ENCODE peak calls at places on chromosomes 13 and 19, in nine cellular contexts. Z is iris pigment epithelial cell; Q is effector memory CD4-positive, alpha-beta T cell; V is head of caudate nucleus; T is activated T-cell treated with anti-CD3 and anti-CD28 coated beads for 1 hour; U is GM12865; N is H54; F is RWPE2; X is stimulated activated CD4-positive, alpha-beta T cell treated with anti-CD3 and anti-CD28 coated beads, Interleukin-1b, Interleukin-23, amount 100 ng/mL, for 1 hour. H is an unnamed sample.

GRCh38 chr13:73938375-73939070 is 195.7 kb downstream of the KLF12 start:
- DNase-seq in Z (peak; percentile 96), Q (no peak), X (no peak), T (no peak), F (no peak), U (no peak), N (peak; percentile 37), V (no peak), H (no peak)

GRCh38 chr19:34645551-34645950 is 31.4 kb downstream of the SCGB2B2 start:
- DNase-seq in N (no peak), U (no peak), Q (no peak), Z (no peak), T (no peak), F (no peak), X (no peak), V (no peak), H (no peak)

GRCh38 chr13:71218960-71219359 is 648.0 kb downstream of the DACH1 start:
- DNase-seq in Z (peak; percentile 1), F (no peak), V (no peak), Q (no peak), U (peak; percentile 45), T (no peak), N (no peak), X (no peak), H (no peak)

GRCh38 chr13:45205124-45205523 is 4.3 kb upstream of the KCTD4 start:
- DNase-seq in Z (no peak), Q (no peak), T (no peak), F (no peak), V (no peak), X (no peak), U (peak; percentile 15), N (no peak), H (no peak)

GRCh38 chr19:40398417-40399056 is 8.6 kb upstream of the HIPK4 start:
- DNase-seq in Q (peak; percentile 25), U (peak; percentile 32), T (peak; percentile 47), Z (peak; percentile 53), X (no peak), V (peak; percentile 63), N (no peak), F (no peak), H (peak; percentile 82)

GRCh38 chr13:61466280-61466679 is 50.6 kb upstream of the PCDH20 start:
- DNase-seq in V (no peak), F (no peak), T (no peak), N (no peak), X (no peak), Z (no peak), U (no peak), Q (no peak), H (no peak)

GRCh38 chr13:38620876-38621275 is 66.0 kb upstream of the FREM2 start:
- DNase-seq in F (no peak), T (no peak), X (no peak), Q (no peak), V (no peak), U (no peak), Z (no peak), N (no peak), H (no peak)

GRCh38 chr13:44322928-44323327 is 50.7 kb upstream of the SERP2 start:
- DNase-seq in Z (no peak), V (no peak), N (no peak), F (no peak), Q (no peak), T (no peak), U (no peak), X (no peak), H (no peak)

GRCh38 chr19:40695881-40696280 is 5.4 kb upstream of the NUMBL start:
- DNase-seq in U (no peak), V (no peak), X (no peak), N (no peak), Q (no peak), T (no peak), Z (no peak), F (no peak), H (no peak)

GRCh38 chr19:39671739-39672363 is 16.1 kb downstream of the LGALS16 start:
- DNase-seq in Q (no peak), F (no peak), N (peak; percentile 27), X (peak; percentile 23), V (no peak), T (no peak), Z (peak; percentile 54), U (peak; percentile 82), H (no peak)

GRCh38 chr13:23637813-23638212 is 67.6 kb downstream of the TNFRSF19 start:
- DNase-seq in Q (no peak), Z (no peak), U (no peak), F (no peak), T (no peak), V (no peak), N (no peak), X (no peak), H (no peak)

GRCh38 chr13:99847318-99847750 is 124.2 kb downstream of the ZIC5 start:
- DNase-seq in U (no peak), X (no peak), N (no peak), Q (no peak), F (no peak), T (no peak), V (no peak), Z (no peak), H (no peak)

GRCh38 chr13:73970413-73971055 is 163.7 kb downstream of the KLF12 start:
- DNase-seq in V (no peak), F (no peak), U (no peak), T (no peak), Z (no peak), N (no peak), Q (no peak), X (no peak), H (no peak)

GRCh38 chr13:98527526-98527925 is 49.4 kb downstream of the STK24 start:
- DNase-seq in N (no peak), Z (no peak), Q (no peak), F (no peak), T (no peak), U (no peak), X (no peak), V (no peak), H (no peak)

GRCh38 chr13:42364613-42365000 is 92.7 kb downstream of the AKAP11 start:
- DNase-seq in V (no peak), T (no peak), Q (no peak), X (no peak), U (no peak), N (no peak), F (no peak), Z (peak; percentile 35), H (no peak)

GRCh38 chr19:42201489-42202289 is 15.8 kb downstream of the DEDD2 start:
- DNase-seq in N (no peak), X (no peak), Q (peak; percentile 47), Z (no peak), V (no peak), F (no peak), T (no peak), U (peak; percentile 78), H (no peak)

GRCh38 chr19:34851277-34851804 is 75.4 kb upstream of the ZNF30 start:
- DNase-seq in F (no peak), T (no peak), U (no peak), Z (no peak), V (no peak), X (no peak), N (no peak), Q (no peak), H (no peak)

GRCh38 chr19:40702337-40703012 is 12.0 kb upstream of the NUMBL start:
- DNase-seq in Z (no peak), V (peak; percentile 65), U (no peak), F (no peak), T (no peak), X (no peak), N (no peak), Q (no peak), H (no peak)

GRCh38 chr13:108495686-108496363 is 133.6 kb upstream of the MYO16 start:
- DNase-seq in Z (peak; percentile 55), T (no peak), V (no peak), N (no peak), X (no peak), Q (no peak), F (no peak), U (no peak), H (no peak)

GRCh38 chr13:42216422-42216735 is 55.6 kb upstream of the AKAP11 start:
- DNase-seq in U (no peak), F (no peak), X (no peak), Q (no peak), T (no peak), V (no peak), Z (no peak), N (no peak), H (no peak)

GRCh38 chr19:18800636-18801035 is 9.5 kb upstream of the COMP start:
- DNase-seq in F (no peak), X (no peak), Q (no peak), V (no peak), T (no peak), Z (no peak), N (no peak), U (no peak), H (no peak)

GRCh38 chr13:113641426-113641825 is 16.6 kb downstream of the ATP4B start:
- DNase-seq in N (no peak), Q (no peak), T (no peak), U (no peak), Z (no peak), V (no peak), F (no peak), X (no peak), H (peak; percentile 40)

GRCh38 chr13:100608906-100609305 is 20.3 kb upstream of the GGACT start:
- DNase-seq in T (no peak), Z (peak; percentile 62), U (peak; percentile 68), Q (no peak), V (no peak), X (no peak), F (no peak), N (peak; percentile 52), H (no peak)

GRCh38 chr13:114074671-114075315 is 57.6 kb downstream of the RASA3 start:
- DNase-seq in N (no peak), X (no peak), F (no peak), Q (no peak), Z (no peak), U (no peak), T (no peak), V (no peak), H (no peak)

GRCh38 chr19:29421186-29421525 is 104.6 kb upstream of the VSTM2B start:
- DNase-seq in V (no peak), U (no peak), X (no peak), F (no peak), Z (no peak), T (no peak), Q (no peak), N (no peak), H (no peak)